ENCODE peak calls at places on chromosomes 16 and 17, in five cellular contexts. T, I, D, P and M are unnamed samples.

GRCh38 chr16:19044781-19045180 is 22.6 kb upstream of the COQ7 start:
- DNase-seq in T (no peak), I (no peak), D (no peak), P (no peak), M (no peak)

GRCh38 chr17:70622382-70623260 is 453.3 kb downstream of the KCNJ2 start:
- DNase-seq in T (peak), I (peak), D (peak), P (no peak), M (no peak)

GRCh38 chr16:79164378-79164720 is 436.2 kb downstream of the MAF start:
- DNase-seq in T (no peak), I (no peak), D (no peak), P (no peak), M (no peak)

GRCh38 chr16:86598607-86599318 is 20.4 kb downstream of the FOXL1 start:
- DNase-seq in T (no peak), I (no peak), D (no peak), P (no peak), M (no peak)

GRCh38 chr16:75733305-75734141 is 7.2 kb upstream of the CPHXL start:
- DNase-seq in T (no peak), I (no peak), D (no peak), P (no peak), M (peak)

GRCh38 chr16:88069397-88070168 is 118.3 kb downstream of the BANP start:
- DNase-seq in T (no peak), I (no peak), D (peak), P (no peak), M (no peak)

GRCh38 chr16:57245472-57246113 is 534 bp downstream of the ARL2BP start:
- DNase-seq in T (no peak), I (peak), D (no peak), P (no peak), M (no peak)

GRCh38 chr16:50879873-50880695 is 138.2 kb downstream of the CYLD start:
- DNase-seq in T (no peak), I (peak), D (peak), P (no peak), M (peak)

GRCh38 chr16:66927012-66927436 is 1.7 kb upstream of the RRAD start:
- DNase-seq in T (no peak), I (no peak), D (peak), P (no peak), M (no peak)